ENCODE peak calls at places on chromosomes 16 and 17, in ten cellular contexts. One of them, this sample, is unnamed.

GRCh38 chr16:71358464-71359031 is at the start of gene CALB2:
- DNase-seq in Peyer's patch: peak
- DNase-seq in HCT116: no peak
- DNase-seq in IMR-90: peak
- DNase-seq in A549: peak
- DNase-seq in body of pancreas: peak
- DNase-seq in breast epithelium: peak
- DNase-seq in stomach: peak
- DNase-seq in prostate gland: peak
- DNase-seq in ovary: peak
- DNase-seq in this sample: peak

GRCh38 chr16:2211923-2212347 is 1.3 kb upstream of the BRICD5 start:
- DNase-seq in Peyer's patch: no peak
- DNase-seq in HCT116: no peak
- DNase-seq in IMR-90: no peak
- DNase-seq in A549: no peak
- DNase-seq in body of pancreas: no peak
- DNase-seq in breast epithelium: no peak
- DNase-seq in stomach: no peak
- DNase-seq in prostate gland: no peak
- DNase-seq in ovary: no peak
- DNase-seq in this sample: no peak

GRCh38 chr17:10754109-10754508 is 24.3 kb upstream of the TMEM220 start:
- DNase-seq in Peyer's patch: peak
- DNase-seq in HCT116: peak
- DNase-seq in IMR-90: peak
- DNase-seq in A549: peak
- DNase-seq in body of pancreas: peak
- DNase-seq in breast epithelium: no peak
- DNase-seq in stomach: peak
- DNase-seq in prostate gland: peak
- DNase-seq in ovary: peak
- DNase-seq in this sample: no peak

GRCh38 chr16:51465026-51465425 is 314.0 kb upstream of the SALL1 start:
- DNase-seq in Peyer's patch: no peak
- DNase-seq in HCT116: no peak
- DNase-seq in IMR-90: peak
- DNase-seq in A549: no peak
- DNase-seq in body of pancreas: no peak
- DNase-seq in breast epithelium: no peak
- DNase-seq in stomach: no peak
- DNase-seq in prostate gland: no peak
- DNase-seq in ovary: no peak
- DNase-seq in this sample: no peak

GRCh38 chr16:85998178-85998867 is 99.4 kb downstream of the IRF8 start:
- DNase-seq in Peyer's patch: no peak
- DNase-seq in HCT116: no peak
- DNase-seq in IMR-90: no peak
- DNase-seq in A549: no peak
- DNase-seq in body of pancreas: no peak
- DNase-seq in breast epithelium: no peak
- DNase-seq in stomach: no peak
- DNase-seq in prostate gland: no peak
- DNase-seq in ovary: no peak
- DNase-seq in this sample: no peak

GRCh38 chr17:31494259-31495048 is 103.0 kb downstream of the RAB11FIP4 start:
- DNase-seq in Peyer's patch: peak
- DNase-seq in HCT116: no peak
- DNase-seq in IMR-90: no peak
- DNase-seq in A549: no peak
- DNase-seq in body of pancreas: peak
- DNase-seq in breast epithelium: no peak
- DNase-seq in stomach: peak
- DNase-seq in prostate gland: no peak
- DNase-seq in ovary: no peak
- DNase-seq in this sample: no peak

GRCh38 chr16:86087561-86088230 is 188.7 kb downstream of the IRF8 start:
- DNase-seq in Peyer's patch: peak
- DNase-seq in HCT116: no peak
- DNase-seq in IMR-90: no peak
- DNase-seq in A549: no peak
- DNase-seq in body of pancreas: no peak
- DNase-seq in breast epithelium: no peak
- DNase-seq in stomach: no peak
- DNase-seq in prostate gland: no peak
- DNase-seq in ovary: no peak
- DNase-seq in this sample: no peak

GRCh38 chr16:47141773-47142468 is 1.8 kb downstream of the NETO2 start:
- DNase-seq in Peyer's patch: peak
- DNase-seq in HCT116: peak
- DNase-seq in IMR-90: peak
- DNase-seq in A549: peak
- DNase-seq in body of pancreas: peak
- DNase-seq in breast epithelium: peak
- DNase-seq in stomach: peak
- DNase-seq in prostate gland: peak
- DNase-seq in ovary: peak
- DNase-seq in this sample: peak

GRCh38 chr16:81461756-81462155 is 17.1 kb downstream of the CMIP start:
- DNase-seq in Peyer's patch: no peak
- DNase-seq in HCT116: no peak
- DNase-seq in IMR-90: no peak
- DNase-seq in A549: no peak
- DNase-seq in body of pancreas: peak
- DNase-seq in breast epithelium: no peak
- DNase-seq in stomach: no peak
- DNase-seq in prostate gland: no peak
- DNase-seq in ovary: no peak
- DNase-seq in this sample: no peak
- TF ChIP-seq POLR2A in Peyer's patch: no peak
- TF ChIP-seq POLR2A in HCT116: no peak
- TF ChIP-seq POLR2A in IMR-90: no peak
- TF ChIP-seq POLR2A in A549: no peak
- TF ChIP-seq POLR2A in body of pancreas: no peak
- TF ChIP-seq POLR2A in breast epithelium: no peak
- TF ChIP-seq POLR2A in stomach: no peak
- TF ChIP-seq POLR2A in prostate gland: no peak
- TF ChIP-seq POLR2A in ovary: no peak
- TF ChIP-seq POLR2A in this sample: no peak

GRCh38 chr16:75306102-75306762 is 54.8 kb upstream of the BCAR1 start:
- DNase-seq in Peyer's patch: peak
- DNase-seq in HCT116: peak
- DNase-seq in IMR-90: peak
- DNase-seq in A549: peak
- DNase-seq in body of pancreas: peak
- DNase-seq in breast epithelium: no peak
- DNase-seq in stomach: peak
- DNase-seq in prostate gland: peak
- DNase-seq in ovary: no peak
- DNase-seq in this sample: no peak

GRCh38 chr16:75308011-75308410 is 56.6 kb upstream of the BCAR1 start:
- DNase-seq in Peyer's patch: no peak
- DNase-seq in HCT116: no peak
- DNase-seq in IMR-90: no peak
- DNase-seq in A549: no peak
- DNase-seq in body of pancreas: peak
- DNase-seq in breast epithelium: no peak
- DNase-seq in stomach: peak
- DNase-seq in prostate gland: peak
- DNase-seq in ovary: no peak
- DNase-seq in this sample: no peak

GRCh38 chr16:75307506-75307905 is 56.1 kb upstream of the BCAR1 start:
- DNase-seq in Peyer's patch: no peak
- DNase-seq in HCT116: no peak
- DNase-seq in IMR-90: no peak
- DNase-seq in A549: no peak
- DNase-seq in body of pancreas: no peak
- DNase-seq in breast epithelium: no peak
- DNase-seq in stomach: no peak
- DNase-seq in prostate gland: no peak
- DNase-seq in ovary: no peak
- DNase-seq in this sample: no peak

GRCh38 chr16:75304521-75305363 is 53.3 kb upstream of the BCAR1 start:
- DNase-seq in Peyer's patch: peak
- DNase-seq in HCT116: peak
- DNase-seq in IMR-90: peak
- DNase-seq in A549: peak
- DNase-seq in body of pancreas: peak
- DNase-seq in breast epithelium: no peak
- DNase-seq in stomach: peak
- DNase-seq in prostate gland: no peak
- DNase-seq in ovary: peak
- DNase-seq in this sample: peak

DNA sequence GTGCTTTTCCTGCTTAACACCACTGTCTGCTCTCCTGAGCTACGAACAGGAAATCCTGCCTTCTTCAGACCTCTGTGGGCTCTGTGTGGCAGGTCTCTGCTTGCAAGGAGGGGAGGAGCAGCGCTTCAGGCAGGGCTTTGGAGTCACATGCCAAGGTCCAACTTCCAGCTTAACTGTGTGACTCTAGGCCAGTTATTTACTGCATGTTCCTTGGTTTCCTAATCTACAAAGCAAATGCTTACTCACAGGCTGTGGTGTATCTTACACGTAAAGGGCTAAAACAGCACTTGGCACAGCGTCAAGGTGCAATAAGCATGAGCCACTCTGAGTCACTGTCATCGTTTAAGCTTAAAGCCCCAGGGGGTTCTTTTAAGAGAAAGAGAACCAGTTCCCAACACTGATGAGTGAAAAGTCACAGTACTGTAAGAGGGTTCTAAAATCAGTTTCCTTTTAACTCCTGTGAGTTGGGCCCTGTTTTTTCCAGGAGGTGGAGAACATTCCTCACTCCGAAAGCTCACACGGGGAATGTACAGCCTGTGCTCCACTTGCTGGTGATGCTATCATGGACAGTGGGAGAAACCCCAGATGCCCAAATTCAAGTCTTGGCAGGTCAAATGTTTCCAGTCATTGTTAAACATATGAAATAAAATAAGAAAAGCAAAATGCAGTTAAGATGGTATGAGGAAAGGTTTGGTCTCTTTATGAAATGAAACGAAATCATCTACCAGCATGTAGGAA is 54.1 kb upstream of the BCAR1 start:
- DNase-seq in Peyer's patch: peak
- DNase-seq in HCT116: peak
- DNase-seq in IMR-90: peak
- DNase-seq in A549: peak
- DNase-seq in body of pancreas: peak
- DNase-seq in breast epithelium: peak
- DNase-seq in stomach: peak
- DNase-seq in prostate gland: peak
- DNase-seq in ovary: peak
- DNase-seq in this sample: peak
- TF ChIP-seq POLR2A in Peyer's patch: peak
- TF ChIP-seq POLR2A in HCT116: peak
- TF ChIP-seq POLR2A in IMR-90: peak
- TF ChIP-seq POLR2A in A549: no peak
- TF ChIP-seq POLR2A in body of pancreas: peak
- TF ChIP-seq POLR2A in breast epithelium: no peak
- TF ChIP-seq POLR2A in stomach: no peak
- TF ChIP-seq POLR2A in prostate gland: no peak
- TF ChIP-seq POLR2A in ovary: no peak
- TF ChIP-seq POLR2A in this sample: no peak

DNA sequence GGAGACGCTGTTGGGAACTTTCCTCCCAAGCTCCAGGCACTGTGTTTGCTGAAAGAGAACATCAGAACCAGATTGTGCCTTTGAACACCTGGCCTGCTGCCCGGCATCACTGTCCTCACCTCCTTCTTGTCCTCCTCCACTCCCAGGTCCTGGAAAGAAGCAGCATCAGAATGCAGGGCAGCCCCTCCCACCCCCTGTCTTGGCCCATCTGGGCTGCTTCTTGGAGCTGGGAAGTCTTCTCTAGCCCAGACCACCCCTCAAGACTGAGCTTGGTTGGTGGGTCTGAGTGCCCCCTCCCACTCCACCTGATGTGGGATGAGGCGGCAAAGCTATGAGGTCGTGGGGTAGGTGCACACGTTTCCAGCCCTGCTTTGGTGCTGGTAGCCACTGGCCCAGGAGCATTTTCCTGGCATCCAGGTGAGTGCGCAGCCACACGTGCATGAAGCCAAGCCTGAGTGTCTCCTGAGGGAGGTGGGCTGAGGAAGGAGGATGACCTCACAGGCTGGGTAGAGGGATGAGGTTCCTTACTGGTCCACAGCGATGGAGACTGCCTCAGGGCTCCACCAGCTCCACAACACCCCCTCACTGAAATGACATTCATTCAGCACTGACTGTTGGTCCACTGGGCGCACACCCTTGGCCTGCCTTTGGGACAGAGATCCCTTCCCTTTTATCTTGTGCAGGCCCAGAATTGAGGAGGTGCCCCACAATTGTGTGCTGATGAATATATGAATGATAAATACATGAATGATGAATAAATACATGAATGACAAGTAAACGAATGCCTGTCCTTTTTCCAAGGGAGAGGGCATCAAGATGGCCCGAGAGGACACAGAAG is 6.0 kb downstream of the CCR7 start:
- DNase-seq in Peyer's patch: peak
- DNase-seq in HCT116: no peak
- DNase-seq in IMR-90: no peak
- DNase-seq in A549: no peak
- DNase-seq in body of pancreas: no peak
- DNase-seq in breast epithelium: peak
- DNase-seq in stomach: peak
- DNase-seq in prostate gland: peak
- DNase-seq in ovary: peak
- DNase-seq in this sample: peak
- TF ChIP-seq POLR2A in Peyer's patch: no peak
- TF ChIP-seq POLR2A in HCT116: no peak
- TF ChIP-seq POLR2A in IMR-90: no peak
- TF ChIP-seq POLR2A in A549: no peak
- TF ChIP-seq POLR2A in body of pancreas: no peak
- TF ChIP-seq POLR2A in breast epithelium: no peak
- TF ChIP-seq POLR2A in stomach: no peak
- TF ChIP-seq POLR2A in prostate gland: no peak
- TF ChIP-seq POLR2A in ovary: no peak
- TF ChIP-seq POLR2A in this sample: no peak

GRCh38 chr17:49360796-49361128 is 1.3 kb downstream of the ZNF652 start:
- DNase-seq in Peyer's patch: peak
- DNase-seq in HCT116: no peak
- DNase-seq in IMR-90: peak
- DNase-seq in A549: no peak
- DNase-seq in body of pancreas: no peak
- DNase-seq in breast epithelium: no peak
- DNase-seq in stomach: no peak
- DNase-seq in prostate gland: no peak
- DNase-seq in ovary: peak
- DNase-seq in this sample: no peak

GRCh38 chr17:49362723-49363117 is 670 bp upstream of the ZNF652 start:
- DNase-seq in Peyer's patch: no peak
- DNase-seq in HCT116: no peak
- DNase-seq in IMR-90: no peak
- DNase-seq in A549: no peak
- DNase-seq in body of pancreas: peak
- DNase-seq in breast epithelium: no peak
- DNase-seq in stomach: no peak
- DNase-seq in prostate gland: no peak
- DNase-seq in ovary: no peak
- DNase-seq in this sample: no peak

GRCh38 chr17:49359990-49360795 is 1.9 kb downstream of the ZNF652 start:
- DNase-seq in Peyer's patch: peak
- DNase-seq in HCT116: no peak
- DNase-seq in IMR-90: no peak
- DNase-seq in A549: no peak
- DNase-seq in body of pancreas: no peak
- DNase-seq in breast epithelium: no peak
- DNase-seq in stomach: no peak
- DNase-seq in prostate gland: no peak
- DNase-seq in ovary: no peak
- DNase-seq in this sample: no peak

GRCh38 chr17:49361902-49362722 is at the start of gene ZNF652:
- DNase-seq in Peyer's patch: peak
- DNase-seq in HCT116: peak
- DNase-seq in IMR-90: peak
- DNase-seq in A549: peak
- DNase-seq in body of pancreas: peak
- DNase-seq in breast epithelium: peak
- DNase-seq in stomach: peak
- DNase-seq in prostate gland: peak
- DNase-seq in ovary: peak
- DNase-seq in this sample: peak

DNA sequence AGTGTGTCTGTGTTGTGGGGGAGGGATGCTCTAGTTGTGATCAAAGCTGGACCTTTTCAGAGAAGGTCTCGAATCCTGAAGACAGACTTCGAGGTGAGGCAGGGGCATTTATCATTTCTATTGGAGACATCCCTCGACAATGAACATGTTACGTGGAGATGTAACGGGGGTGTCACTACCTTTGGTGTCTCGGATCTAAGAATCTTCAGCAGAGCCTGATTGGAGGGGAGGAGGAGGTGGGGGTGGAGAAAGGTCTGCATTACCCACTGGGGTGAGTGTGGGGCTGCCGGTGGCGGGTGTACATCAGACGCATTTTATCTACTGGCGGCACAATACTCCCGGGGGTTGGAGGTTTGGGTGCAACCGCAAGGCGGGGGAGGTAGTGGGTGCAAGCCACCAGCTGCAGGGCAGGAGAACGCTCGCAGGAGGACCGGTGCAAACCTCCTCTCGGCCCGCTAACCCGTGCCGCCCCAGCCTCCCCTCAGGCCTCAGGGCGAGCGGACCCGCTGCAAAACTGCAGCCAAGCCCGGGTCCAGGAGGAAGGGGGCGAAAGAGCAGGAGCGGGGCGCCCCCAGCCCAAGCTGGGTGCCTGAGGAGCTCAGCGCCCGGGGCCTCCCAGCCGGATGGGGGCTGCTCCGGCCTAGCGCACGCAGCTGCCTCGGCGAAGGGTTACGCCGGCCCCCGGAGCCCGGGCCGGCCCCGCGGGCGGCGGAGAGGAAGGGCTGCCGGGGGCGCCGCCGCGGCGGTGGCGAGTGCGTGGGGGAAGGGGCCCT is 735 bp downstream of the ZNF652 start:
- DNase-seq in Peyer's patch: peak
- DNase-seq in HCT116: no peak
- DNase-seq in IMR-90: no peak
- DNase-seq in A549: peak
- DNase-seq in body of pancreas: peak
- DNase-seq in breast epithelium: peak
- DNase-seq in stomach: peak
- DNase-seq in prostate gland: peak
- DNase-seq in ovary: peak
- DNase-seq in this sample: peak
- TF ChIP-seq POLR2A in Peyer's patch: no peak
- TF ChIP-seq POLR2A in HCT116: no peak
- TF ChIP-seq POLR2A in IMR-90: no peak
- TF ChIP-seq POLR2A in A549: peak
- TF ChIP-seq POLR2A in body of pancreas: peak
- TF ChIP-seq POLR2A in breast epithelium: no peak
- TF ChIP-seq POLR2A in stomach: no peak
- TF ChIP-seq POLR2A in prostate gland: no peak
- TF ChIP-seq POLR2A in ovary: no peak
- TF ChIP-seq POLR2A in this sample: no peak

This sample was measured in uterus.